ENCODE peak calls at places on chromosomes 12 and 14, in five cellular contexts. N, U, A, X and D are unnamed samples.

GRCh38 chr12:75884465-75884985 is 147.1 kb downstream of the PHLDA1 start:
- DNase-seq in A (no peak), X (no peak), U (no peak), N (no peak), D (peak; percentile 62)

GRCh38 chr12:22858849-22859569 is 234.0 kb downstream of the ETNK1 start:
- DNase-seq in N (no peak), A (no peak), U (no peak), X (no peak), D (peak; percentile 83)

GRCh38 chr12:79360936-79361335 is 329.8 kb downstream of the PAWR start:
- DNase-seq in U (no peak), N (no peak), X (no peak), A (no peak), D (no peak)

GRCh38 chr14:101336203-101336602 is 225.1 kb upstream of the DIO3 start:
- DNase-seq in X (no peak), U (no peak), N (no peak), A (no peak), D (no peak)

GRCh38 chr12:64034901-64035576 is 187.1 kb downstream of the KICS2 start:
- DNase-seq in A (no peak), X (no peak), U (no peak), N (no peak), D (no peak)

GRCh38 chr12:58803893-58804292 is 116.4 kb downstream of the LRIG3 start:
- DNase-seq in A (no peak), X (no peak), U (no peak), N (no peak), D (no peak)

GRCh38 chr12:82415402-82415801 is 57.1 kb downstream of the METTL25 start:
- DNase-seq in X (no peak), U (no peak), A (no peak), N (no peak), D (no peak)

GRCh38 chr14:104293851-104294627 is 155.7 kb downstream of the KIF26A start:
- DNase-seq in N (no peak), X (peak; percentile 41), A (peak; percentile 41), U (peak; percentile 15), D (peak; percentile 72)

GRCh38 chr14:99254391-99255009 is 17.5 kb downstream of the BCL11B start:
- DNase-seq in X (no peak), U (no peak), A (no peak), N (no peak), D (no peak)

GRCh38 chr12:79674629-79675028 is 16.1 kb downstream of the PAWR start:
- DNase-seq in X (no peak), A (no peak), U (no peak), N (no peak), D (no peak)

GRCh38 chr14:74933925-74934435 is 10.9 kb upstream of the RPS6KL1 start:
- DNase-seq in A (no peak), X (no peak), U (no peak), N (peak; percentile 19), D (no peak)

GRCh38 chr14:60116181-60116580 is 24.5 kb downstream of the PCNX4 start:
- DNase-seq in N (no peak), U (no peak), A (no peak), X (no peak), D (no peak)

GRCh38 chr12:685388-685787 is 22.1 kb upstream of the NINJ2 start:
- DNase-seq in N (no peak), X (no peak), A (no peak), U (no peak), D (no peak)

GRCh38 chr12:54019924-54020586 is 8.2 kb upstream of the HOXC6 start:
- DNase-seq in U (peak; percentile 70), N (no peak), A (no peak), X (no peak), D (peak; percentile 49)

GRCh38 chr12:101670007-101670671 is 27.3 kb upstream of the CHPT1 start:
- DNase-seq in X (no peak), U (no peak), N (peak; percentile 15), A (no peak), D (peak; percentile 75)

GRCh38 chr12:58710896-58711295 is 209.4 kb downstream of the LRIG3 start:
- DNase-seq in U (no peak), A (no peak), N (no peak), X (no peak), D (no peak)

GRCh38 chr12:103771466-103771865 is 69.6 kb downstream of the NT5DC3 start:
- DNase-seq in A (no peak), N (peak; percentile 27), U (no peak), X (no peak), D (peak; percentile 93)

GRCh38 chr12:124636138-124636968 is 68.9 kb upstream of the NCOR2 start:
- DNase-seq in U (peak; percentile 74), A (no peak), N (peak; percentile 66), X (no peak), D (peak; percentile 71)

GRCh38 chr12:90008277-90008676 is 299.6 kb upstream of the ATP2B1 start:
- DNase-seq in X (no peak), U (no peak), A (no peak), N (no peak), D (no peak)

GRCh38 chr12:113048716-113049127 is 7.8 kb upstream of the DTX1 start:
- DNase-seq in X (no peak), U (no peak), A (no peak), N (no peak), D (peak; percentile 84)

GRCh38 chr14:58077621-58078020 is 74.4 kb downstream of the ARMH4 start:
- DNase-seq in U (no peak), X (no peak), A (no peak), N (no peak), D (no peak)

GRCh38 chr14:65403231-65403630 is 9.3 kb upstream of the FUT8 start:
- DNase-seq in U (no peak), N (no peak), A (no peak), X (no peak), D (no peak)

GRCh38 chr12:98752726-98753125 is 107.6 kb downstream of the APAF1 start:
- DNase-seq in X (no peak), N (no peak), U (no peak), A (no peak), D (no peak)

GRCh38 chr12:10366875-10367274 is 23.0 kb downstream of the KLRK1 start:
- DNase-seq in U (no peak), A (no peak), N (no peak), X (no peak), D (no peak)

GRCh38 chr12:101172316-101172715 is 37.7 kb downstream of the SLC5A8 start:
- DNase-seq in U (no peak), X (no peak), A (no peak), N (no peak), D (peak; percentile 95)

GRCh38 chr12:132835076-132835870 is 6.6 kb upstream of the GOLGA3 start:
- DNase-seq in A (no peak), X (no peak), N (no peak), U (no peak), D (no peak)

GRCh38 chr14:38828183-38828877 is 274.7 kb downstream of the SEC23A start:
- DNase-seq in N (no peak), X (no peak), U (no peak), A (no peak), D (no peak)

GRCh38 chr12:112870267-112870980 is 36.3 kb upstream of the OAS1 start:
- DNase-seq in X (no peak), N (no peak), A (no peak), U (no peak), D (no peak)

DNA sequence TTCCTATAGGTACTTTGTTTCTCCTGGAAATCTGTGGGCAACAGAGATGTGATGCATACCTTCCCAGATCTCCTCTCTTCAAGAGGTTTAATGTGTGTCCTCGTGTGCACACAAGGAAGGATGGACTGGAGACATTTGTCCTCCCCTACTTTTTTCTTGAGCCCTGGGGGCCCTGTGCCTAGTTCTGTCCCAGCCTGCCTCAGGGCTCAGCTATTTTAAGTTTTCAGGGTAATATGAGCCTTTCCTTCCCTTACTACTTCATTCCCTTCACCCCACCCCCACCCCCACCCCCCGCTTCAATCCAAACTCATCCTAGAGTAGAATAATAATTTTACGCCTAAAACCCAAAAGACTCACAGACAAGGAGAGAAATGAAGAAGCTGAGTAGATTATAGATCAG is 446 bp downstream of the STAC3 start:
- DNase-seq in A (no peak), U (no peak), X (no peak), N (no peak), D (no peak)
- H3K9me3 ChIP-seq in A (no peaks in the 10 kb centered on the region), U (no peaks in the 10 kb centered on the region), X (no peaks in the 10 kb centered on the region), N (no peaks in the 10 kb centered on the region), D (no peaks in the 10 kb centered on the region)

DNA sequence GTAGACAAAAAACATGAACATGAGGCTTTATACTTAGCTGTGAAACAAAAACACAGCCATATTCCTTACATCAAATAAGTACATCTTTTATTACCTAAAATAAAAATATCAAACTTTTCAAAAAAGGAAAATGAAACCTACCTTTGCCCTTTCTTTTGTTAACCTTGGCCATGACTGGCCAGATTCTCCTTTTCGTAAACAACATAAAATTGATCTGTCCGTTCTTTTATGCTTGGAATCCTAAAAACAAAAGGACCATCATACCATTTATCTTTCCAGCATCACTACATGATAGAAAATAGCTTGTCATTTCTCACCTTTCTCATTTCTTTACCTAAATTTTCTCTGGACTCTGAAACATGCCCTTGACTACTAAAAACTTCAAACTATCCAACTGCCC is 16.5 kb downstream of the PTGES3 start:
- DNase-seq in A (no peak), N (no peak), U (no peak), X (no peak), D (no peak)
- H3K27me3 ChIP-seq in A (no peaks in the 10 kb centered on the region), N (no peaks in the 10 kb centered on the region), U (no peaks in the 10 kb centered on the region), X (no peaks in the 10 kb centered on the region), D (no peaks in the 10 kb centered on the region)

GRCh38 chr14:26398616-26399015 is 199.2 kb downstream of the NOVA1 start:
- DNase-seq in A (no peak), U (no peak), X (no peak), N (no peak), D (no peak)

GRCh38 chr14:26392498-26392897 is 205.3 kb downstream of the NOVA1 start:
- DNase-seq in X (no peak), U (no peak), N (no peak), A (no peak), D (no peak)

GRCh38 chr14:26395726-26396125 is 202.1 kb downstream of the NOVA1 start:
- DNase-seq in N (no peak), A (no peak), U (no peak), X (no peak), D (no peak)

GRCh38 chr14:26389646-26390508 is 208.0 kb downstream of the NOVA1 start:
- DNase-seq in X (no peak), A (no peak), U (no peak), N (no peak), D (no peak)

DNA sequence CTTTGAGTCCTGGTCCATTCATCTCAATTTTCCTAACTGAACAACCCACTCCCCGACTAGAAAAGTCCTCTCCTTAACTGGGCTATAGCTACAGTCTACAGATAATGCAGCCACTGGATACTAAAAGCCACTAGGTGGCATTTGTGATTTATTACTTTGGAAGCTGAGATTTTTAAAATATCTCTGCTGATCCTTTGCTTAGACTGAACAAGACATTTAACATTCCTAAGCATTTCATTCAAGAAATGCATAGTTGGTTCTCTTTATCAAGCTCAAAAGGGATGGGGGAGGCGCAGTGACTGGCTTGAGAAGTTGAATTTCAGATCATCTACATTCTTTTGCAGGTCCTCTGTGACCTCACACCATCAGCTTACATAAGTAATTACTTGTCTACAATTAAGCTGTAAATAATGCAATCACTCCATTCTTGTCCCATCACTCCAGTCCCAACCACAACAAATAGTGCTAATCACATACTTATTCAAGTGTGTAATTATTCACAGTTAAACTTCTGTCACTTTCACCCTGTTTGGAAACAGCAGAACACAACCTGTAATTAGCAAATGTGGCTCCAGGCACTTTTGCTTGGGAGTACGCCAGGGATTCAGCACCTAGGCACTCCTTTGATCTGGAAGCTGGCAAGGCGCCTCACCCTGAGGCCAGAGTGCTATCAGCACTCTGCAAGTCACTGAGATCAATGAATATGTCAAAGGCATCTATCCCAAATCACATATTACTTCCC is 203.5 kb downstream of the NOVA1 start:
- DNase-seq in X (no peak), N (no peak), A (no peak), U (no peak), D (peak; percentile 62)
- H3K9me3 ChIP-seq in X (no peaks in the 10 kb centered on the region), N (no peaks in the 10 kb centered on the region), A (no peaks in the 10 kb centered on the region), U (no peaks in the 10 kb centered on the region), D (no peaks in the 10 kb centered on the region)

GRCh38 chr14:68690106-68690960 is 102.5 kb downstream of the ZFP36L1 start:
- DNase-seq in A (no peak), U (no peak), X (no peak), N (no peak), D (no peak)
- H3K27me3 ChIP-seq in A (no peaks in the 10 kb centered on the region), U (no peaks in the 10 kb centered on the region), X (no peaks in the 10 kb centered on the region), N (no peaks in the 10 kb centered on the region), D (peaks cover 32% of the 10 kb centered on the region)